ENCODE peak calls at places on chromosomes 6 and 20, in four cellular contexts. P is breast epithelium, A is psoas muscle, U is IMR-90. L is an unnamed sample.

GRCh38 chr6:105326216-105326615 is 76.7 kb downstream of the PREP start:
- DNase-seq in P (no peak), A (peak; percentile 21), U (peak; percentile 76), L (no peak)

GRCh38 chr6:45791600-45792168 is 224.0 kb downstream of the CLIC5 start:
- DNase-seq in P (no peak), A (no peak), U (peak; percentile 52), L (no peak)

GRCh38 chr6:108896111-108896661 is 48.0 kb downstream of the ARMC2 start:
- DNase-seq in P (no peak), A (no peak), U (peak; percentile 92), L (no peak)

GRCh38 chr20:1266167-1266973 is at the start of gene SNPH:
- DNase-seq in P (no peak), A (peak; percentile 80), U (peak; percentile 76), L (peak; percentile 86)

GRCh38 chr20:43820742-43821330 is 93.8 kb upstream of the TOX2 start:
- DNase-seq in P (no peak), A (no peak), U (no peak), L (no peak)

GRCh38 chr6:155023717-155024116 is 28.6 kb downstream of the TIAM2 start:
- DNase-seq in P (no peak), A (no peak), U (no peak), L (peak; percentile 21)

GRCh38 chr20:47275548-47275947 is 81.0 kb downstream of the ZMYND8 start:
- DNase-seq in P (no peak), A (no peak), U (no peak), L (no peak)

GRCh38 chr6:55449219-55449618 is 122.0 kb downstream of the GFRAL start:
- DNase-seq in P (no peak), A (no peak), U (no peak), L (no peak)

GRCh38 chr6:98839788-98840361 is 5.5 kb downstream of the POU3F2 start:
- DNase-seq in P (no peak), A (no peak), U (peak; percentile 8), L (no peak)

GRCh38 chr20:63735859-63736718 is at the start of gene LIME1:
- DNase-seq in P (no peak), A (no peak), U (no peak), L (peak; percentile 61)

GRCh38 chr6:118514689-118515088 is 33.4 kb upstream of the PLN start:
- DNase-seq in P (no peak), A (peak; percentile 18), U (no peak), L (no peak)

GRCh38 chr20:50535162-50535561 is 25.0 kb downstream of the PTPN1 start:
- DNase-seq in P (no peak), A (no peak), U (no peak), L (no peak)

GRCh38 chr6:87274660-87275273 is 47.6 kb upstream of the SMIM8 start:
- DNase-seq in P (no peak), A (no peak), U (peak; percentile 82), L (no peak)

GRCh38 chr20:48098866-48099265 is 313.6 kb upstream of the SULF2 start:
- DNase-seq in P (no peak), A (no peak), U (no peak), L (no peak)

GRCh38 chr6:104019075-104019474 is 840.6 kb downstream of the HACE1 start:
- DNase-seq in P (no peak), A (no peak), U (no peak), L (no peak)

GRCh38 chr6:104014133-104014532 is 845.6 kb downstream of the HACE1 start:
- DNase-seq in P (no peak), A (no peak), U (no peak), L (no peak)

GRCh38 chr6:104017410-104018381 is 842.0 kb downstream of the HACE1 start:
- DNase-seq in P (no peak), A (no peak), U (no peak), L (no peak)

GRCh38 chr6:104010897-104011296 is 848.8 kb downstream of the HACE1 start:
- DNase-seq in P (no peak), A (no peak), U (no peak), L (no peak)

DNA sequence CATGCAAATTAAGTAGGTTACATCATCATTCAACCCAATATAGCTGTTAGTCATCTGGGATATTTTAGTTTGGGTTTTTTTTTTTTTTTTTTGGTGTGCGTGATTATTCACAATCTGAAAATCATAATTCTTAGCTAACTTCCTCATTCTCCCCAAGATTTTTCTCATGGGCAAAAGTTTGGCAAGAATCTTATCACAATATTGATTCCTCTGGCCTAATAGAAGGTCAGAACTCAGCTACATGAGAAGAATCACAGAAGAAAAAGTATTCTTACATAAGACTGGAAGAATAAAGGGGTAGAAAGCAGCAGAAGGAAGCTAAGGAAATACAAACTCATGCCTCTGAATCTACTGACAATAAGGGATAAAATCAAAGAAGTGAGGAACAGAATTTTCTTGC is 845.2 kb downstream of the HACE1 start:
- DNase-seq in P (no peak), A (no peak), U (no peak), L (no peak)
- H3K4me1 ChIP-seq in P (no peaks in the 10 kb centered on the region), A (no peaks in the 10 kb centered on the region), U (no peaks in the 10 kb centered on the region), L (no peaks in the 10 kb centered on the region)

GRCh38 chr20:58850693-58851174 is at the start of gene GNAS-AS1:
- DNase-seq in P (peak; percentile 61), A (peak; percentile 75), U (peak; percentile 87), L (peak; percentile 75)
- TF ChIP-seq CTCF in P (no peak), A (no peak), U (no peak), L (no peak)

GRCh38 chr6:35733633-35734032 is 3.2 kb upstream of the ARMC12 start:
- DNase-seq in P (no peak), A (no peak), U (no peak), L (no peak)
- H3K4me1 ChIP-seq in P (peaks cover 29% of the 10 kb centered on the region), A (peaks cover 58% of the 10 kb centered on the region), U (no peaks in the 10 kb centered on the region), L (peaks cover 33% of the 10 kb centered on the region)

GRCh38 chr6:34867484-34867883 is 20.4 kb downstream of the TAF11 start:
- DNase-seq in P (no peak), A (no peak), U (no peak), L (no peak)
- TF ChIP-seq CTCF in P (no peak), A (no peak), U (peak; percentile 16), L (no peak)

GRCh38 chr6:73710470-73710869 is 14.5 kb downstream of the CD109 start:
- DNase-seq in P (no peak), A (no peak), U (peak; percentile 68), L (no peak)
- H3K4me1 ChIP-seq in P (no peaks in the 10 kb centered on the region), A (no peaks in the 10 kb centered on the region), U (peaks cover 14% of the 10 kb centered on the region), L (no peaks in the 10 kb centered on the region)

GRCh38 chr6:164817662-164818061 is 491.7 kb downstream of the C6orf118 start:
- DNase-seq in P (no peak), A (no peak), U (no peak), L (no peak)

GRCh38 chr6:164807125-164807524 is 502.3 kb downstream of the C6orf118 start:
- DNase-seq in P (no peak), A (no peak), U (no peak), L (no peak)

DNA sequence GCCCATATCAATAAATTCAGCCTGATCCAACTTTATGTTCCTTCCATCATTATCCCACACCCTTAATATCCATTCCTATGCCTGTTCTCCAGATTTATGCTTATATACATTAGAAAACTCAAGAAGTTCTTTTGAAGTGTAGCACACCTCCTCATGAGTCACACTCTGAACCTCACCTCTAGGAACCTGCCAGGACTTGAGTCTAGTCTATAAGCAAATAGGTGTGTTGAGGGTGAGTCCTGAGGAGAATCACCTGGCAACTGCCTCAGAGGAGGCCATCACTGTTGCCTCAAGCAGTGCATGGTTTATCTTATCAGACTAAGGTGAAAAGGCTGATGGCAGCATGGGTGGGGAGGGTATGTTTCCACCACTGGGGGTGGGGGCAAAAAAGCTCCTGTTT is 496.7 kb downstream of the C6orf118 start:
- DNase-seq in P (no peak), A (no peak), U (no peak), L (no peak)
- TF ChIP-seq CTCF in P (no peak), A (no peak), U (no peak), L (no peak)

L was measured in ascending aorta.